ENCODE peak calls at places on chromosome 7, in four cellular contexts. One of them, this sample, is unnamed.

GRCh38 chr7:80313067-80313626 is 178.5 kb downstream of the GNAI1 start:
- DNase-seq in H1: no peak
- DNase-seq in HCT116: no peak
- DNase-seq in HepG2: no peak
- DNase-seq in this sample: no peak

GRCh38 chr7:50119815-50120637 is 27.0 kb upstream of the ZPBP start:
- DNase-seq in H1: peak
- DNase-seq in HepG2: peak
- DNase-seq in HCT116: no peak
- DNase-seq in this sample: peak

GRCh38 chr7:108605582-108606173 is 36.0 kb downstream of the DNAJB9 start:
- DNase-seq in H1: no peak
- DNase-seq in HCT116: no peak
- DNase-seq in HepG2: no peak
- DNase-seq in this sample: no peak

GRCh38 chr7:884191-885003 is 8.0 kb downstream of the GET4 start:
- DNase-seq in HepG2: no peak
- DNase-seq in H1: no peak
- DNase-seq in HCT116: no peak
- DNase-seq in this sample: no peak

GRCh38 chr7:6730343-6730633 is 23.5 kb upstream of the ZNF12 start:
- DNase-seq in HepG2: peak
- DNase-seq in H1: no peak
- DNase-seq in HCT116: no peak
- DNase-seq in this sample: no peak

GRCh38 chr7:63067897-63068585 is 930.6 kb upstream of the ZNF722 start:
- DNase-seq in HCT116: no peak
- DNase-seq in H1: no peak
- DNase-seq in HepG2: no peak
- DNase-seq in this sample: peak

GRCh38 chr7:87318741-87319140 is 26.7 kb upstream of the CROT start:
- DNase-seq in H1: no peak
- DNase-seq in HepG2: peak
- DNase-seq in HCT116: no peak
- DNase-seq in this sample: no peak

GRCh38 chr7:133053321-133053891 is 28.5 kb downstream of the CHCHD3 start:
- DNase-seq in H1: no peak
- DNase-seq in HepG2: no peak
- DNase-seq in HCT116: no peak
- DNase-seq in this sample: no peak

GRCh38 chr7:20442951-20443350 is 112.3 kb downstream of the ITGB8 start:
- DNase-seq in HepG2: no peak
- DNase-seq in H1: no peak
- DNase-seq in HCT116: no peak
- DNase-seq in this sample: no peak

GRCh38 chr7:38858281-38858884 is 50.6 kb downstream of the VPS41 start:
- DNase-seq in HCT116: no peak
- DNase-seq in HepG2: no peak
- DNase-seq in H1: no peak
- DNase-seq in this sample: no peak

GRCh38 chr7:4479367-4480039 is 202.6 kb upstream of the FOXK1 start:
- DNase-seq in HCT116: peak
- DNase-seq in H1: peak
- DNase-seq in HepG2: peak
- DNase-seq in this sample: peak

GRCh38 chr7:37149019-37149814 is 299.4 kb downstream of the ELMO1 start:
- DNase-seq in HepG2: no peak
- DNase-seq in HCT116: no peak
- DNase-seq in H1: no peak
- DNase-seq in this sample: no peak

GRCh38 chr7:47666164-47666862 is 84.4 kb upstream of the TNS3 start:
- DNase-seq in HCT116: no peak
- DNase-seq in H1: no peak
- DNase-seq in HepG2: peak
- DNase-seq in this sample: no peak

GRCh38 chr7:25732771-25733217 is 419.2 kb upstream of the NFE2L3 start:
- DNase-seq in HCT116: no peak
- DNase-seq in HepG2: no peak
- DNase-seq in H1: peak
- DNase-seq in this sample: peak

GRCh38 chr7:88377421-88377820 is 70.7 kb upstream of the STEAP4 start:
- DNase-seq in HepG2: no peak
- DNase-seq in HCT116: peak
- DNase-seq in H1: no peak
- DNase-seq in this sample: no peak

GRCh38 chr7:112185005-112185834 is 21.0 kb downstream of the DOCK4 start:
- DNase-seq in H1: no peak
- DNase-seq in HCT116: no peak
- DNase-seq in HepG2: no peak
- DNase-seq in this sample: no peak

GRCh38 chr7:72183835-72184234 is 228.3 kb downstream of the CALN1 start:
- DNase-seq in HepG2: peak
- DNase-seq in HCT116: peak
- DNase-seq in H1: no peak
- DNase-seq in this sample: peak

GRCh38 chr7:126838194-126838593 is 414.5 kb downstream of the GRM8 start:
- DNase-seq in H1: no peak
- DNase-seq in HepG2: no peak
- DNase-seq in HCT116: no peak
- DNase-seq in this sample: no peak

GRCh38 chr7:126840869-126841268 is 411.9 kb downstream of the GRM8 start:
- DNase-seq in HepG2: no peak
- DNase-seq in HCT116: no peak
- DNase-seq in H1: no peak
- DNase-seq in this sample: no peak

GRCh38 chr7:126842451-126842850 is 410.3 kb downstream of the GRM8 start:
- DNase-seq in H1: no peak
- DNase-seq in HCT116: no peak
- DNase-seq in HepG2: no peak
- DNase-seq in this sample: no peak

GRCh38 chr7:126843883-126844282 is 408.9 kb downstream of the GRM8 start:
- DNase-seq in H1: no peak
- DNase-seq in HepG2: no peak
- DNase-seq in HCT116: no peak
- DNase-seq in this sample: no peak

GRCh38 chr7:126839624-126840023 is 413.1 kb downstream of the GRM8 start:
- DNase-seq in HCT116: no peak
- DNase-seq in H1: no peak
- DNase-seq in HepG2: no peak
- DNase-seq in this sample: no peak
- TF ChIP-seq FOSL1 in HCT116: no peak
- TF ChIP-seq FOSL1 in H1: no peak
- TF ChIP-seq FOSL1 in HepG2: no peak
- TF ChIP-seq FOSL1 in this sample: no peak

GRCh38 chr7:123208793-123209192 is 9.0 kb upstream of the SLC13A1 start:
- DNase-seq in HCT116: peak
- DNase-seq in H1: no peak
- DNase-seq in HepG2: peak
- DNase-seq in this sample: no peak
- TF ChIP-seq FOSL1 in HCT116: no peak
- TF ChIP-seq FOSL1 in H1: no peak
- TF ChIP-seq FOSL1 in HepG2: no peak
- TF ChIP-seq FOSL1 in this sample: no peak

GRCh38 chr7:96084880-96085551 is 236.9 kb downstream of the SLC25A13 start:
- DNase-seq in H1: no peak
- DNase-seq in HCT116: no peak
- DNase-seq in HepG2: no peak
- DNase-seq in this sample: no peak
- TF ChIP-seq FOSL1 in H1: no peak
- TF ChIP-seq FOSL1 in HCT116: no peak
- TF ChIP-seq FOSL1 in HepG2: no peak
- TF ChIP-seq FOSL1 in this sample: no peak

GRCh38 chr7:120723465-120724385 is 134.2 kb downstream of the TSPAN12 start:
- DNase-seq in HepG2: no peak
- DNase-seq in HCT116: no peak
- DNase-seq in H1: no peak
- DNase-seq in this sample: no peak
- TF ChIP-seq FOSL1 in HepG2: no peak
- TF ChIP-seq FOSL1 in HCT116: no peak
- TF ChIP-seq FOSL1 in H1: no peak
- TF ChIP-seq FOSL1 in this sample: no peak

GRCh38 chr7:78616539-78616938 is 818.0 kb downstream of the PHTF2 start:
- DNase-seq in HCT116: no peak
- DNase-seq in H1: no peak
- DNase-seq in HepG2: no peak
- DNase-seq in this sample: no peak

GRCh38 chr7:78620931-78621330 is 822.4 kb downstream of the PHTF2 start:
- DNase-seq in HCT116: no peak
- DNase-seq in HepG2: peak
- DNase-seq in H1: no peak
- DNase-seq in this sample: peak
- TF ChIP-seq FOSL1 in HCT116: no peak
- TF ChIP-seq FOSL1 in HepG2: no peak
- TF ChIP-seq FOSL1 in H1: no peak
- TF ChIP-seq FOSL1 in this sample: no peak

DNA sequence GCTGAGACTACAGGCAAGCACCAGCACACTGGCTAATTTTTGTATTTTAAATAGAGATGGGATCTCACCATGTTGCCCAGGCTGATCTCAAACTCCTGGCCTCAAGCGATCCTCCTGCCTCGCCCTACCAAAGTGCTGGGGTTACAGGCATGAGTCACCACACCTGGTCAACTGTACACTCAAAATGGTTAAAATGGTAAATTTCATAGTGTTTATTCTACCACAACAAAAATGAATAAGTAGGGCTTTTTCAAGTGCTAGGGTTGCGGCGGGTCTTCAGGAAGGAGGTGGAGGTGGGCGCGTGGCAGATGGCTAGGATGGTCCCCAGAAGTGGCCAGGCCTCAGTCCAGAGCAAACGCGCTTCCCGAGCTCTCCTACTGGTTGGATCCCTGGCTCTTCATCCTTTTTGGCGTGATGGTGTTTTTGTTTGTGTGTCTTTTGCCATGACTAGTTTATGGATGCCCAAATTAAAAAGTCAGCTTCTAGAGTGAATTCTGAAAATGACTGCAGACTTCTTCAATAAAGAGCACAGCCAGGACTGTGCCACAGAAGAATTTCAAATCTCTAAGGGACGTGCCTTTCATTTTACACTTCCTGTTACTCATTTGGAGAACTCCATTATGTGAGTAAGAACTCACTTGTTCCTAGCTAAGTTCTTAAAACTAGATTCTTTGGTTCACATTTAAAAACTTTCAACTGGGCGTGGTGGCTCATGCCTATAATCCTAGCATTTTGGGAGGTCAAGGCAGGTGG is 73.9 kb downstream of the TMEM130 start:
- DNase-seq in H1: no peak
- DNase-seq in HepG2: no peak
- DNase-seq in HCT116: no peak
- DNase-seq in this sample: no peak
- TF ChIP-seq FOSL1 in H1: no peak
- TF ChIP-seq FOSL1 in HepG2: no peak
- TF ChIP-seq FOSL1 in HCT116: no peak
- TF ChIP-seq FOSL1 in this sample: no peak

GRCh38 chr7:128895320-128895719 is 15.2 kb downstream of the KCP start:
- DNase-seq in HCT116: no peak
- DNase-seq in H1: no peak
- DNase-seq in HepG2: no peak
- DNase-seq in this sample: no peak
- TF ChIP-seq FOSL1 in HCT116: no peak
- TF ChIP-seq FOSL1 in H1: no peak
- TF ChIP-seq FOSL1 in HepG2: no peak
- TF ChIP-seq FOSL1 in this sample: no peak

GRCh38 chr7:30285067-30285530 is 702 bp downstream of the ZNRF2 start:
- DNase-seq in HepG2: no peak
- DNase-seq in H1: no peak
- DNase-seq in HCT116: no peak
- DNase-seq in this sample: peak
- TF ChIP-seq FOSL1 in HepG2: no peak
- TF ChIP-seq FOSL1 in H1: no peak
- TF ChIP-seq FOSL1 in HCT116: no peak
- TF ChIP-seq FOSL1 in this sample: peak